ENCODE peak calls at places on chromosomes 12 and 14, in four cellular contexts. One of them, this sample, is unnamed.

GRCh38 chr12:28780096-28780495 is 369.0 kb upstream of the FAR2 start:
- DNase-seq in foreskin fibroblast: peak; percentile 67
- DNase-seq in GM23248: peak; percentile 72
- DNase-seq in ascending aorta: no peak
- DNase-seq in this sample: no peak

GRCh38 chr12:98354520-98354919 is 160.9 kb upstream of the TMPO start:
- DNase-seq in foreskin fibroblast: no peak
- DNase-seq in GM23248: no peak
- DNase-seq in ascending aorta: no peak
- DNase-seq in this sample: no peak

GRCh38 chr14:60648169-60648933 is 926 bp downstream of the SIX1 start:
- DNase-seq in GM23248: peak; percentile 73
- DNase-seq in foreskin fibroblast: no peak
- DNase-seq in ascending aorta: no peak
- DNase-seq in this sample: no peak

GRCh38 chr12:58046281-58046680 is 104.9 kb downstream of the ATP23 start:
- DNase-seq in foreskin fibroblast: no peak
- DNase-seq in ascending aorta: no peak
- DNase-seq in GM23248: no peak
- DNase-seq in this sample: no peak

GRCh38 chr12:88127099-88127498 is 14.8 kb downstream of the CEP290 start:
- DNase-seq in foreskin fibroblast: no peak
- DNase-seq in GM23248: no peak
- DNase-seq in ascending aorta: no peak
- DNase-seq in this sample: no peak

GRCh38 chr12:22037952-22038351 is 8.1 kb upstream of the CMAS start:
- DNase-seq in ascending aorta: no peak
- DNase-seq in GM23248: no peak
- DNase-seq in foreskin fibroblast: no peak
- DNase-seq in this sample: no peak

GRCh38 chr12:50764861-50765324 is 992 bp downstream of the ATF1 start:
- DNase-seq in GM23248: peak; percentile 67
- DNase-seq in foreskin fibroblast: no peak
- DNase-seq in ascending aorta: no peak
- DNase-seq in this sample: no peak

GRCh38 chr14:104072586-104072985 is 12.9 kb upstream of the ASPG start:
- DNase-seq in GM23248: no peak
- DNase-seq in ascending aorta: no peak
- DNase-seq in foreskin fibroblast: no peak
- DNase-seq in this sample: no peak

GRCh38 chr14:61342486-61342885 is 21.1 kb downstream of the PRKCH start:
- DNase-seq in ascending aorta: no peak
- DNase-seq in GM23248: no peak
- DNase-seq in foreskin fibroblast: no peak
- DNase-seq in this sample: no peak

GRCh38 chr12:58919271-58920101 is 818 bp downstream of the LRIG3 start:
- DNase-seq in GM23248: peak; percentile 70
- DNase-seq in foreskin fibroblast: peak; percentile 18
- DNase-seq in ascending aorta: no peak
- DNase-seq in this sample: no peak

GRCh38 chr12:124993568-124994434 is at the start of gene BRI3BP:
- DNase-seq in ascending aorta: no peak
- DNase-seq in GM23248: peak; percentile 71
- DNase-seq in foreskin fibroblast: peak; percentile 41
- DNase-seq in this sample: peak; percentile 56

GRCh38 chr14:35897616-35898111 is 71.5 kb downstream of the BRMS1L start:
- DNase-seq in ascending aorta: no peak
- DNase-seq in foreskin fibroblast: no peak
- DNase-seq in GM23248: no peak
- DNase-seq in this sample: no peak

GRCh38 chr12:22882559-22882958 is 257.6 kb downstream of the ETNK1 start:
- DNase-seq in foreskin fibroblast: no peak
- DNase-seq in GM23248: no peak
- DNase-seq in ascending aorta: no peak
- DNase-seq in this sample: no peak

GRCh38 chr14:103867523-103867953 is 20.2 kb upstream of the PPP1R13B start:
- DNase-seq in foreskin fibroblast: no peak
- DNase-seq in ascending aorta: no peak
- DNase-seq in GM23248: no peak
- DNase-seq in this sample: peak; percentile 78

GRCh38 chr14:105952826-105953225 is 426.4 kb downstream of the TMEM121 start:
- DNase-seq in ascending aorta: no peak
- DNase-seq in foreskin fibroblast: no peak
- DNase-seq in GM23248: no peak
- DNase-seq in this sample: no peak

GRCh38 chr12:62703011-62703380 is 232.0 kb downstream of the PPM1H start:
- DNase-seq in foreskin fibroblast: peak; percentile 49
- DNase-seq in GM23248: peak; percentile 78
- DNase-seq in ascending aorta: no peak
- DNase-seq in this sample: no peak

GRCh38 chr12:52014567-52015392 is 8.0 kb downstream of the TAMALIN start:
- DNase-seq in ascending aorta: no peak
- DNase-seq in GM23248: no peak
- DNase-seq in foreskin fibroblast: no peak
- DNase-seq in this sample: no peak

GRCh38 chr12:124009781-124010180 is 36.8 kb downstream of the ZNF664 start:
- DNase-seq in foreskin fibroblast: no peak
- DNase-seq in GM23248: no peak
- DNase-seq in ascending aorta: no peak
- DNase-seq in this sample: no peak

GRCh38 chr14:32633214-32633864 is 304.2 kb downstream of the AKAP6 start:
- DNase-seq in GM23248: no peak
- DNase-seq in ascending aorta: no peak
- DNase-seq in foreskin fibroblast: no peak
- DNase-seq in this sample: no peak

GRCh38 chr14:32639208-32639607 is 299.5 kb upstream of the NPAS3 start:
- DNase-seq in ascending aorta: no peak
- DNase-seq in GM23248: no peak
- DNase-seq in foreskin fibroblast: no peak
- DNase-seq in this sample: no peak

GRCh38 chr14:32633930-32634329 is 304.7 kb upstream of the NPAS3 start:
- DNase-seq in GM23248: no peak
- DNase-seq in ascending aorta: no peak
- DNase-seq in foreskin fibroblast: no peak
- DNase-seq in this sample: no peak

GRCh38 chr14:32637582-32637981 is 301.1 kb upstream of the NPAS3 start:
- DNase-seq in ascending aorta: no peak
- DNase-seq in foreskin fibroblast: no peak
- DNase-seq in GM23248: no peak
- DNase-seq in this sample: no peak

GRCh38 chr14:32635103-32635719 is 303.5 kb upstream of the NPAS3 start:
- DNase-seq in foreskin fibroblast: peak; percentile 39
- DNase-seq in GM23248: peak; percentile 76
- DNase-seq in ascending aorta: no peak
- DNase-seq in this sample: no peak
- H3K4me3 ChIP-seq in foreskin fibroblast: no peak overlapping the region
- H3K4me3 ChIP-seq in GM23248: no peak overlapping the region
- H3K4me3 ChIP-seq in ascending aorta: peak overlapping the region; percentile 34
- H3K4me3 ChIP-seq in this sample: peak overlapping the region; percentile 23

GRCh38 chr14:101076451-101077220 is 173.1 kb upstream of the RTL1 start:
- DNase-seq in foreskin fibroblast: no peak
- DNase-seq in GM23248: no peak
- DNase-seq in ascending aorta: no peak
- DNase-seq in this sample: no peak
- H3K4me3 ChIP-seq in foreskin fibroblast: no peak overlapping the region
- H3K4me3 ChIP-seq in GM23248: peak overlapping the region; percentile 56
- H3K4me3 ChIP-seq in ascending aorta: no peak overlapping the region
- H3K4me3 ChIP-seq in this sample: no peak overlapping the region

GRCh38 chr12:121466800-121467637 is 67.1 kb downstream of the RNF34 start:
- DNase-seq in foreskin fibroblast: peak; percentile 91
- DNase-seq in GM23248: peak; percentile 91
- DNase-seq in ascending aorta: peak; percentile 73
- DNase-seq in this sample: peak; percentile 94

GRCh38 chr12:121472150-121472905 is 72.4 kb downstream of the RNF34 start:
- DNase-seq in foreskin fibroblast: no peak
- DNase-seq in ascending aorta: no peak
- DNase-seq in GM23248: no peak
- DNase-seq in this sample: no peak

GRCh38 chr12:121467638-121468403 is 67.9 kb downstream of the RNF34 start:
- DNase-seq in GM23248: peak; percentile 48
- DNase-seq in foreskin fibroblast: no peak
- DNase-seq in ascending aorta: no peak
- DNase-seq in this sample: no peak

GRCh38 chr12:121465921-121466799 is 66.2 kb downstream of the RNF34 start:
- DNase-seq in ascending aorta: no peak
- DNase-seq in foreskin fibroblast: no peak
- DNase-seq in GM23248: peak; percentile 57
- DNase-seq in this sample: no peak

DNA sequence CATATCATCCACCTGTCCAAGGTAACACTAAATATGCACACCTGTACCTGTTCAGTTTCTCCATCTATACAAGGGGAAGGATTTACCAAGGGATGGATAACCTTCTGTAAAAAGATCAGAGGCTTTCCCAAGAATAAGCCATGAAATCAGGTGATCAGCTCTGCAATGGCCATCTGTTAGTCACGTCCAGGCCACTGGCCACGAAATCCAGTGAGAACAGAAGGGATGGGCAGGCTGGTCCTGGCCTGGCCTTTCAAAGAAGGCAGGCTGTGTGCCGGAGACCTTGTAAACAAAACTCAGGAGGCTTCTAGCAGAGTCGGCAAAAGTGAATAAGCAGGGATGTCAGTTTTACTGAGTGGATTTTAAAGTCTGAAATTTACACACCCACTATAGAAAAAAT is 68.5 kb downstream of the RNF34 start:
- DNase-seq in ascending aorta: no peak
- DNase-seq in foreskin fibroblast: peak; percentile 32
- DNase-seq in GM23248: peak; percentile 60
- DNase-seq in this sample: no peak
- H3K4me3 ChIP-seq in ascending aorta: no peak overlapping the region
- H3K4me3 ChIP-seq in foreskin fibroblast: no peak overlapping the region
- H3K4me3 ChIP-seq in GM23248: no peak overlapping the region
- H3K4me3 ChIP-seq in this sample: no peak overlapping the region

GRCh38 chr14:99683619-99684355 is at the start of gene CYP46A1:
- DNase-seq in foreskin fibroblast: peak; percentile 99
- DNase-seq in ascending aorta: peak; percentile 98
- DNase-seq in GM23248: peak; percentile 100
- DNase-seq in this sample: peak; percentile 100

GRCh38 chr14:99686557-99687283 is 2.6 kb downstream of the CYP46A1 start:
- DNase-seq in foreskin fibroblast: no peak
- DNase-seq in GM23248: no peak
- DNase-seq in ascending aorta: no peak
- DNase-seq in this sample: peak; percentile 37

GRCh38 chr14:99684356-99684952 is 356 bp downstream of the CYP46A1 start:
- DNase-seq in foreskin fibroblast: no peak
- DNase-seq in GM23248: no peak
- DNase-seq in ascending aorta: no peak
- DNase-seq in this sample: no peak

GRCh38 chr14:99687284-99688209 is 3.4 kb downstream of the CYP46A1 start:
- DNase-seq in foreskin fibroblast: no peak
- DNase-seq in ascending aorta: no peak
- DNase-seq in GM23248: no peak
- DNase-seq in this sample: no peak

GRCh38 chr14:99685061-99685995 is 1.2 kb downstream of the CYP46A1 start:
- DNase-seq in ascending aorta: no peak
- DNase-seq in GM23248: no peak
- DNase-seq in foreskin fibroblast: no peak
- DNase-seq in this sample: no peak
- H3K4me3 ChIP-seq in ascending aorta: no peak overlapping the region
- H3K4me3 ChIP-seq in GM23248: no peak overlapping the region
- H3K4me3 ChIP-seq in foreskin fibroblast: no peak overlapping the region
- H3K4me3 ChIP-seq in this sample: no peak overlapping the region